ENCODE peak calls at places on chromosomes 16 and 17, in six cellular contexts. X, G, M, P, Y and T are unnamed samples.

GRCh38 chr17:75338335-75338734 is 49.1 kb upstream of the SLC25A19 start:
- DNase-seq in X (no peak), G (no peak), M (no peak), P (peak), Y (no peak), T (no peak)

GRCh38 chr16:1620391-1620790 is 8.2 kb downstream of the CRAMP1 start:
- DNase-seq in X (peak), G (no peak), M (no peak), P (no peak), Y (no peak), T (no peak)

GRCh38 chr17:57806083-57806830 is 43.6 kb downstream of the MRPS23 start:
- DNase-seq in X (no peak), G (no peak), M (no peak), P (no peak), Y (no peak), T (no peak)

GRCh38 chr17:3966720-3967363 is 2.6 kb upstream of the ATP2A3 start:
- DNase-seq in X (no peak), G (no peak), M (no peak), P (no peak), Y (no peak), T (no peak)

GRCh38 chr16:57070986-57071540 is 21.3 kb upstream of the CPNE2 start:
- DNase-seq in X (no peak), G (no peak), M (no peak), P (no peak), Y (no peak), T (no peak)

GRCh38 chr17:64148699-64149098 is 18.8 kb upstream of the ERN1 start:
- DNase-seq in X (no peak), G (no peak), M (no peak), P (peak), Y (no peak), T (peak)

GRCh38 chr17:47712330-47713023 is 18.5 kb downstream of the TBKBP1 start:
- DNase-seq in X (no peak), G (no peak), M (no peak), P (no peak), Y (no peak), T (no peak)

GRCh38 chr17:9468532-9468931 is 107.1 kb downstream of the STX8 start:
- DNase-seq in X (no peak), G (no peak), M (no peak), P (no peak), Y (no peak), T (no peak)

GRCh38 chr16:20814761-20815160 is 8.4 kb downstream of the REXO5 start:
- DNase-seq in X (no peak), G (no peak), M (no peak), P (no peak), Y (no peak), T (no peak)

GRCh38 chr16:88103581-88104188 is 152.5 kb downstream of the BANP start:
- DNase-seq in X (no peak), G (no peak), M (no peak), P (no peak), Y (no peak), T (no peak)

GRCh38 chr16:67661864-67662652 is 1.3 kb downstream of the PARD6A start:
- DNase-seq in X (no peak), G (no peak), M (no peak), P (no peak), Y (no peak), T (no peak)

GRCh38 chr17:3693829-3694231 is 2.1 kb downstream of the P2RX5 start:
- DNase-seq in X (no peak), G (no peak), M (no peak), P (no peak), Y (no peak), T (no peak)

GRCh38 chr17:50184611-50185398 is 16.6 kb downstream of the COL1A1 start:
- DNase-seq in X (peak), G (no peak), M (peak), P (no peak), Y (peak), T (no peak)

GRCh38 chr17:27463235-27463677 is 7.0 kb downstream of the KSR1 start:
- DNase-seq in X (no peak), G (no peak), M (no peak), P (peak), Y (no peak), T (no peak)

GRCh38 chr16:12531937-12532336 is 271.8 kb downstream of the CPPED1 start:
- DNase-seq in X (no peak), G (no peak), M (no peak), P (peak), Y (no peak), T (no peak)

GRCh38 chr17:27346228-27346899 is 52.5 kb downstream of the WSB1 start:
- DNase-seq in X (no peak), G (no peak), M (no peak), P (no peak), Y (no peak), T (no peak)

GRCh38 chr17:81037026-81037782 is 2.3 kb downstream of the BAIAP2 start:
- DNase-seq in X (no peak), G (no peak), M (peak), P (no peak), Y (peak), T (no peak)

GRCh38 chr16:9256196-9256595 is 164.8 kb downstream of the HAPSTR1 start:
- DNase-seq in X (peak), G (no peak), M (no peak), P (no peak), Y (peak), T (peak)

GRCh38 chr16:52812945-52813556 is 239.6 kb downstream of the CHD9NB start:
- DNase-seq in X (no peak), G (no peak), M (no peak), P (peak), Y (no peak), T (peak)

GRCh38 chr16:75258807-75259141 is 7.3 kb upstream of the BCAR1 start:
- DNase-seq in X (no peak), G (no peak), M (no peak), P (no peak), Y (no peak), T (no peak)